ENCODE peak calls at places on chromosomes 7 and 10, in ten cellular contexts. Q is breast epithelium, F is chondrocyte, G is AG10803, J is neural crest cell, O is psoas muscle, H is cardiac fibroblast, E is HFFc6, P is choroid plexus epithelial cell, S is NB4. N is an unnamed sample.

GRCh38 chr7:111025013-111025412 is 65.9 kb upstream of the LRRN3 start:
- DNase-seq in Q (no peak), F (no peak), G (no peak), J (no peak), O (no peak), H (no peak), E (no peak), P (no peak), S (no peak), N (no peak)

GRCh38 chr10:29993319-29993876 is 66.0 kb downstream of the JCAD start:
- DNase-seq in Q (no peak), F (no peak), G (no peak), J (no peak), O (no peak), H (no peak), E (no peak), P (peak), S (no peak), N (peak)

GRCh38 chr10:21978191-21978862 is 25.2 kb downstream of the DNAJC1 start:
- DNase-seq in Q (no peak), F (no peak), G (peak), J (no peak), O (no peak), H (peak), E (peak), P (peak), S (no peak), N (no peak)

GRCh38 chr10:34080485-34081346 is 734.4 kb downstream of the PARD3 start:
- DNase-seq in Q (peak), F (no peak), G (no peak), J (no peak), O (peak), H (no peak), E (no peak), P (no peak), S (no peak), N (no peak)

GRCh38 chr10:113511419-113511818 is 41.4 kb upstream of the HABP2 start:
- DNase-seq in Q (no peak), F (no peak), G (no peak), J (no peak), O (no peak), H (no peak), E (no peak), P (no peak), S (no peak), N (no peak)

GRCh38 chr10:93701903-93702277 is 502 bp downstream of the FRA10AC1 start:
- DNase-seq in Q (peak), F (no peak), G (peak), J (no peak), O (no peak), H (peak), E (peak), P (peak), S (peak), N (peak)

GRCh38 chr10:27041196-27041595 is 59.1 kb downstream of the ANKRD26 start:
- DNase-seq in Q (no peak), F (no peak), G (peak), J (no peak), O (no peak), H (peak), E (peak), P (peak), S (no peak), N (no peak)

GRCh38 chr7:13181221-13181620 is 493.8 kb downstream of the ARL4A start:
- DNase-seq in Q (no peak), F (no peak), G (no peak), J (no peak), O (no peak), H (no peak), E (no peak), P (peak), S (no peak), N (peak)

GRCh38 chr10:7480742-7481381 is 70.0 kb upstream of the SFMBT2 start:
- DNase-seq in Q (no peak), F (no peak), G (no peak), J (no peak), O (no peak), H (no peak), E (no peak), P (no peak), S (peak), N (no peak)

GRCh38 chr10:133022784-133023115 is 65.0 kb upstream of the ADGRA1 start:
- DNase-seq in Q (no peak), F (no peak), G (no peak), J (no peak), O (no peak), H (no peak), E (no peak), P (no peak), S (no peak), N (no peak)

GRCh38 chr10:133021116-133021962 is 66.4 kb upstream of the ADGRA1 start:
- DNase-seq in Q (no peak), F (no peak), G (no peak), J (no peak), O (peak), H (no peak), E (no peak), P (no peak), S (no peak), N (no peak)

GRCh38 chr10:133021963-133022783 is 65.6 kb upstream of the ADGRA1 start:
- DNase-seq in Q (no peak), F (no peak), G (no peak), J (no peak), O (no peak), H (no peak), E (no peak), P (no peak), S (no peak), N (no peak)

GRCh38 chr10:133024711-133025557 is 62.8 kb upstream of the ADGRA1 start:
- DNase-seq in Q (no peak), F (no peak), G (no peak), J (no peak), O (no peak), H (no peak), E (no peak), P (no peak), S (no peak), N (no peak)

GRCh38 chr10:133023216-133023843 is 64.4 kb upstream of the ADGRA1 start:
- DNase-seq in Q (no peak), F (no peak), G (no peak), J (no peak), O (no peak), H (no peak), E (no peak), P (no peak), S (no peak), N (no peak)
- TF ChIP-seq CTCF in Q (no peak), F (no peak), G (no peak), J (no peak), O (no peak), H (no peak), E (no peak), P (no peak), S (no peak), N (no peak)

GRCh38 chr7:30173058-30173897 is 38.5 kb downstream of the MTURN start:
- DNase-seq in Q (peak), F (peak), G (peak), J (peak), O (peak), H (peak), E (peak), P (peak), S (peak), N (no peak)
- TF ChIP-seq CTCF in Q (peak), F (peak), G (peak), J (no peak), O (no peak), H (no peak), E (peak), P (peak), S (peak), N (no peak)

DNA sequence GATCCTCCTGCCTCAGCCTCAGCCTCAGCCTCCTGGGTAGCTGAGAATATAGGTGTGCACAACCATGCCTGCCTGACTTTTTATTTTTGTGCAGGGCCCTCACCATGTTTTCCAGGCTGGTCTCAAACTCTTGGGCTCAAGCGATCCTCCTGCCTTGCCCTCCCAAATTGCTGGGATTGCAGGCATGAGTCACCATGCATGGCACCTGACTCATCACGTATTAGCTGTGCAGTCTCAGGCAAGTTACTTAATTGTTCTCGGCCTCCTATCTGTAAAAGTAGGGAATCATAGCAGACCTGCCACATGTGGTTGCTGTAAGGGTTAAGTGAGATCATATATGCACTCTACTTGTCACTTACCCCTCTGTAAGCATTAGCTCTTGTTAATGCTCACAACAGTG is 117.2 kb downstream of the ANLN start:
- DNase-seq in Q (no peak), F (no peak), G (peak), J (no peak), O (no peak), H (peak), E (peak), P (peak), S (no peak), N (no peak)
- TF ChIP-seq CTCF in Q (no peak), F (no peak), G (no peak), J (no peak), O (no peak), H (no peak), E (no peak), P (no peak), S (no peak), N (no peak)

DNA sequence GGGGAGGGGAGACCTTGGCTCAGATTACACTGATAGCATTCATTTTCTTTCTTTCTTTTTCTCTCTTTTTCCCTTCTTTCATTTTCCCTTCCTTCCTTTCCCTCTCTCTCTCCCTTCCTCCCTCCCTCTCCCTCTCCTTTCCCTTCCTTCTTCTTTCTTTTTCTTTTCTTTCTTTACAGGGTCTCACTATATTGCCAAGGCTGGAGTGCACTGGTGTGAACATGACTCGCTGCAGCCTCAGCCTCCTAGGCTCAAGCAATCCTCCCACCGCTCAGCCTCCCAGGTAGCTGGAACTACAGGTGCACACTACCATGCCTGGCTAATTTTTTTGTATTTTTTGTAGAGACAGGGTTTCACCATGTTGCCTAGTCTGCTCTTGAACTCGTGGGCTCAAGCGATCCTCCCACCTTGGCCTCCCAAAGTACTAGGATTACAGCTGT is 73.0 kb upstream of the MKRN1 start:
- DNase-seq in Q (no peak), F (no peak), G (no peak), J (no peak), O (no peak), H (no peak), E (no peak), P (no peak), S (no peak), N (no peak)
- TF ChIP-seq CTCF in Q (no peak), F (no peak), G (no peak), J (no peak), O (no peak), H (no peak), E (no peak), P (no peak), S (no peak), N (no peak)

DNA sequence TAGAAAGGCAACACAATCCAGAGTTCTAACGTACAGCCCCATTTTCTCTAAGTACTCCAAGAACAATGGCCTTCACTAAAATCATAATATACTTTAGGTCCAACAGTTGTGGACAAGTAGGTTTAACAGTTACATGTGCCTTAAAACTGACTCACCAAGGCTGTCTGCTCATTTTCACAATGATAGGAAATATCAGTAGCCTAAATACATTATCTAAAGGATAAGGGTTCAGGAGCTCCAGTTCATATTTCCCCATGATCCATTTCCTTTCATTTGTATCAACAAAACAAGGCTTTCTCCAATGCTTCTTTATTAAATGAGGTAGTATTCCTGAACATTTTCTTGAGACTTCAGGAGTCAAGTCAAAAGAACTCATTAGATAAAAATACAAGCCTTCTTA is 164.0 kb downstream of the SLC25A13 start:
- DNase-seq in Q (no peak), F (no peak), G (no peak), J (no peak), O (no peak), H (no peak), E (no peak), P (no peak), S (no peak), N (no peak)
- TF ChIP-seq CTCF in Q (no peak), F (no peak), G (no peak), J (no peak), O (no peak), H (no peak), E (no peak), P (no peak), S (no peak), N (no peak)

GRCh38 chr7:5396542-5396941 is 27.1 kb downstream of the TNRC18 start:
- DNase-seq in Q (no peak), F (no peak), G (peak), J (no peak), O (no peak), H (no peak), E (no peak), P (peak), S (peak), N (no peak)
- TF ChIP-seq CTCF in Q (no peak), F (peak), G (peak), J (no peak), O (no peak), H (no peak), E (no peak), P (peak), S (peak), N (no peak)